ENCODE peak calls at places on chromosome 3, in four cellular contexts. H is spleen, G is HFF-Myc, K is GM20000. J is an unnamed sample.

GRCh38 chr3:143237036-143237688 is 117.6 kb downstream of the CHST2 start:
- DNase-seq in G (peak), K (no peak), H (no peak), J (no peak)

GRCh38 chr3:24196526-24196925 is 251.4 kb downstream of the NR1D2 start:
- DNase-seq in G (no peak), H (no peak), K (no peak), J (no peak)

GRCh38 chr3:90092994-90093393 is 985.6 kb downstream of the EPHA3 start:
- DNase-seq in K (no peak), G (no peak), H (no peak), J (no peak)

GRCh38 chr3:97684490-97684889 is 80.1 kb upstream of the ARL6 start:
- DNase-seq in G (no peak), H (no peak), K (no peak), J (no peak)

GRCh38 chr3:133573629-133574194 is at the start of gene CDV3:
- DNase-seq in G (no peak), H (no peak), K (peak), J (peak)

GRCh38 chr3:83902842-83903241 is 1055.9 kb upstream of the CADM2 start:
- DNase-seq in K (no peak), G (no peak), H (no peak), J (no peak)

GRCh38 chr3:54342676-54343075 is 220.3 kb downstream of the CACNA2D3 start:
- DNase-seq in K (no peak), H (no peak), G (no peak), J (no peak)

GRCh38 chr3:195257454-195258448 is 13.2 kb downstream of the XXYLT1 start:
- DNase-seq in K (no peak), H (peak), G (no peak), J (no peak)

GRCh38 chr3:56894912-56895431 is 93.2 kb upstream of the ARHGEF3 start:
- DNase-seq in H (no peak), G (no peak), K (no peak), J (peak)

GRCh38 chr3:47850062-47850802 is 47.3 kb downstream of the DHX30 start:
- DNase-seq in H (peak), K (no peak), G (no peak), J (no peak)

GRCh38 chr3:156677120-156677479 is 2.7 kb downstream of the TIPARP start:
- DNase-seq in H (no peak), K (no peak), G (no peak), J (no peak)

GRCh38 chr3:190443257-190443656 is 6.4 kb downstream of the TMEM207 start:
- DNase-seq in K (no peak), H (no peak), G (no peak), J (no peak)

GRCh38 chr3:100893590-100893989 is 99.6 kb downstream of the ABI3BP start:
- DNase-seq in G (no peak), H (no peak), K (no peak), J (no peak)
- TF ChIP-seq CTCF in G (peak), H (peak), K (no peak), J (peak)

DNA sequence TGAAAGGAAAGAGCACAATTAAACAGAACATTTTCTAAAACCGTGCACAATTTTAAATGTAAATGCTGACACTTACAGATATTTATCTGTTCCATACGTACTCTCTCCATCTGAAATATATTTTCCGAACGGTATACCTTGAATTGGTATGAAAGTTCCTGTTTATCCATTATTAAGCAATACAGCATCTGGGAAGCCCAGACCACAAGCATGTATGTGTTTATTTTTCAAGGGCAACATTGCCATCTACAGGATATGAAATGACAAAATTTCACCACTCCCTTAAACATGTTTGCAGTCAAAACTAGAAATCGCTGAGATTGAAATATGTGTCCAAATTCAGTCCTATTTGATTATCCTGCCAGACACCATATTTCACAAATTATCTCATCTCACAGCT is 533.5 kb downstream of the TBL1XR1 start:
- DNase-seq in K (no peak), G (peak), H (no peak), J (no peak)
- TF ChIP-seq CTCF in K (peak), G (peak), H (no peak), J (peak)

GRCh38 chr3:19151171-19151570 is 2.9 kb downstream of the KCNH8 start:
- DNase-seq in G (no peak), H (no peak), K (no peak), J (no peak)

GRCh38 chr3:19149388-19149787 is 1.1 kb downstream of the KCNH8 start:
- DNase-seq in H (no peak), K (peak), G (no peak), J (peak)

GRCh38 chr3:19147905-19148767 is at the start of gene KCNH8:
- DNase-seq in H (peak), K (peak), G (no peak), J (peak)

GRCh38 chr3:19148768-19149091 is 420 bp downstream of the KCNH8 start:
- DNase-seq in K (no peak), G (no peak), H (no peak), J (no peak)

DNA sequence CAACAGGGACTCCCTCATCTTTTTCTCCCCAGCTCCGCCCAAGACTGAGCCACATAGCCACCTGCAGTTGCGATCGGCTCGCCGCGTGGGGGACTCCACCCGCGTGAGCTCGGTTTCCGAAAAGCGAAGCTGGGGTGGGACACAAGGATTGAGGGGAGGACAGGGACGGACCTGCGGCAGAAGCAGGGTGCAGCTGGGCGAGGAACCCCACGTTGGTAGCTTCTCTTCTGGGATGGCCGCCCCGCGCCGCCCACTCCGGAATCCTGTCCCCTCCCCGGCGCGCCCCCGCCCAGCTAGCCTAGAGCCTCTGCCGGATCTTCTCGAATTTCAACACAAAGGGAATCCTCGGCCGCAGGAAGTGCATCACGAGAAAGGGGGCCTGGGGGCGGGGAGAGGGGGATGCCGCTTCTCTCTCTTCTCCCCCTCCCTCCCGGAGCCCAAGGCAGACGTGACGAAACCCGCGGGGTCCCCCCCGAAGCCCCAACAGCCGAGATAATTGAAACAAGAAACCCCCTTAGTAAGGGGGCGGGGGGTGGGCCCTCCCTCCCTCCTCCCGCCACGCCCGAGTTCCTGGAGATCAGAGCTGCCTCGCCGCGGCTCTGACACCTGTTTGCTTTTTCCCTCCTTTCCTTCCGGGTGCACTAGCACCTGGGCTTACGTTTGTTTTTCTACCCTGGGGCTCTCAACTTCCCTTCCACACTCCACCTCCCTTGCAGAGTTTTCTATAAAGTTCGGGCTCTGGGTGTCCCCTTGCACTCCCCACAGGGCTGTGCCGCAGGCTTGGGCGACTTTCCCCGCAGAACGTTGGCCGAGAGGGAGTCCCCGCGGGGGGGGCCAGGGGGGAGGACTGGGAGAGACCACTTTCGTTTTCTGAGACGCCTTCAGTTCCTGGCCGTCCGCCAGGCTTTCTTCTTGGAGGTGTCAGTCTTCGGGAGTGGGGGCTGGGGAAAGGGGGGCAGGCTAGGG is 1.3 kb upstream of the KCNH8 start:
- DNase-seq in G (no peak), H (peak), K (peak), J (peak)
- TF ChIP-seq CTCF in G (peak), H (peak), K (peak), J (peak)

GRCh38 chr3:178967184-178967532 is 104.5 kb downstream of the ZMAT3 start:
- DNase-seq in K (no peak), H (no peak), G (no peak), J (no peak)

GRCh38 chr3:178964551-178964950 is 107.1 kb downstream of the ZMAT3 start:
- DNase-seq in G (no peak), H (no peak), K (no peak), J (no peak)

GRCh38 chr3:178968996-178969700 is 102.5 kb downstream of the ZMAT3 start:
- DNase-seq in H (no peak), K (peak), G (no peak), J (peak)

GRCh38 chr3:178971614-178972013 is 100.0 kb downstream of the ZMAT3 start:
- DNase-seq in H (no peak), G (no peak), K (no peak), J (no peak)

DNA sequence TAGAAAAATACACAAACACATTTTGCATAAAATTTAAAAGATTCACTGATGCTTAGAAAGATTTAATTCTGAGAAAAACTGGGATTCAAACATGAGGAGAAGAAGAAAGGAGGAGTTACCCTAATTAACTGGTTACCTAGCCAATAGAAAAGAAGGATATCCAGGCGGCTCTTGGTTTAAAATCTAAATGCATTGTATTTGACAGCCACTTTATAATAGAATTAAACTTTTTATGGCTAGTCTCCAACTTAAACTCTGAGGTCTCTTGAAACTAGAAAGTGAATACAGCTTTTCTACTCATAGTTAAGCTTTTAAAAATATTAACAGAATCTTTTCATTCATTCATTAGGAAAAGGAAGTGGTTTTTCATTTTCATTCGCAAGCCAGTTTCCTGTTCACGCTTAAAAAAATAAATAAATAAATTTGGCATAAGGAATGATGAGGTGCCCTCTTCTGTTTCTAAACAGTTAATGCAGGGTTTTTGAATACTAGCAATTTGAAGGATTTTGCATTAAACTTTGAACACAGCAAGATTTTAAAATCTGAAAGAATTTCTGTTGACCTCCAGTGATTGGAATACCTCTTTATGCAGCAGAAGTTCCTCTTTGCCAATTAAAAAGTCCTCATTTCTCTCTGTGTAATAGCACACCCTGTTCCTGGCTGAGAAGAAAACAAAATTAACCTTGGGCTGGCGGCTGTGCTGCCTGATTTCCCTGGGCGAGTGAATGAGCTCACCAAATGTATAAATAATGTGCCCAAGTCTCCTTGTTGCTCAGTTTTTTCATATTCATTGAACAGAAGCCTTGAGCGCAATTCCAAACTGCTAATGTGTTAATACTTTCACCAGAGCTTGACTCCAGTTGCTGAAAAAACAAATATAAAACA is 105.1 kb downstream of the ZMAT3 start:
- DNase-seq in G (peak), H (no peak), K (no peak), J (no peak)
- TF ChIP-seq CTCF in G (peak), H (peak), K (no peak), J (peak)

GRCh38 chr3:30747771-30748281 is 141.4 kb downstream of the TGFBR2 start:
- DNase-seq in G (peak), K (no peak), H (no peak), J (no peak)
- TF ChIP-seq CTCF in G (peak), K (no peak), H (peak), J (no peak)